ENCODE peak calls at places on chromosomes 5 and 9, in nine cellular contexts. D is substantia nigra; O is activated T-cell treated with anti-CD3 and anti-CD28 coated beads, Interleukin-2, amount 50 U/mL, for 72 hours; H is effector memory CD4-positive, alpha-beta T cell; B is ELF-1; K is AG09319; U is T-helper 2 cell; J is posterior vena cava; E is Right ventricle myocardium superior. Q is an unnamed sample.

GRCh38 chr5:25570067-25570583 is 925.3 kb upstream of the CDH10 start:
- DNase-seq in U (no peak), H (no peak), J (no peak), O (no peak), D (no peak), E (no peak), K (no peak), B (peak; percentile 46), Q (no peak)

GRCh38 chr5:138824516-138824915 is 50.6 kb downstream of the LRRTM2 start:
- DNase-seq in U (no peak), J (no peak), B (no peak), E (no peak), O (no peak), D (no peak), K (no peak), H (no peak), Q (no peak)

GRCh38 chr5:17727212-17727611 is 93.0 kb downstream of the TAF11L14 start:
- DNase-seq in J (no peak), K (no peak), E (no peak), D (no peak), O (no peak), B (no peak), U (no peak), H (no peak), Q (no peak)

GRCh38 chr5:178471666-178472065 is 118.5 kb downstream of the COL23A1 start:
- DNase-seq in B (peak; percentile 28), U (no peak), O (no peak), E (no peak), H (no peak), D (no peak), J (no peak), K (no peak), Q (no peak)

GRCh38 chr9:137252555-137253506 is 1.7 kb downstream of the STPG3 start:
- DNase-seq in K (no peak), E (no peak), J (no peak), D (no peak), H (no peak), O (no peak), U (no peak), B (peak; percentile 39), Q (no peak)

GRCh38 chr5:141694479-141694878 is 12.4 kb upstream of the ARAP3 start:
- DNase-seq in E (no peak), K (no peak), D (no peak), U (no peak), B (no peak), O (no peak), J (no peak), H (no peak), Q (no peak)

GRCh38 chr5:62043289-62044274 is 262.4 kb upstream of the KIF2A start:
- DNase-seq in U (no peak), B (peak; percentile 67), O (no peak), J (no peak), E (no peak), H (no peak), K (no peak), D (no peak), Q (no peak)

GRCh38 chr9:30075451-30076199 is 2308.8 kb upstream of the ACO1 start:
- DNase-seq in H (peak; percentile 3), U (no peak), B (peak; percentile 4), O (peak; percentile 35), D (no peak), J (no peak), K (no peak), E (no peak), Q (peak; percentile 59)

GRCh38 chr5:123080215-123080614 is 8.8 kb upstream of the PRDM6 start:
- DNase-seq in J (no peak), U (no peak), O (no peak), B (no peak), K (no peak), H (no peak), D (no peak), E (no peak), Q (no peak)

GRCh38 chr9:108271236-108271635 is 584.5 kb downstream of the ACTL7B start:
- DNase-seq in O (no peak), E (no peak), H (no peak), B (no peak), J (no peak), U (no peak), K (no peak), D (no peak), Q (no peak)

GRCh38 chr9:137194388-137194787 is 5.9 kb downstream of the SSNA1 start:
- DNase-seq in E (peak; percentile 88), B (no peak), K (no peak), H (no peak), J (no peak), D (peak; percentile 56), U (no peak), O (no peak), Q (no peak)

GRCh38 chr9:12739014-12739413 is 35.8 kb upstream of the LURAP1L start:
- DNase-seq in O (no peak), K (no peak), B (no peak), D (no peak), U (no peak), E (no peak), H (no peak), J (no peak), Q (no peak)

GRCh38 chr5:136195971-136196577 is 3.1 kb upstream of the SMIM32 start:
- DNase-seq in O (no peak), U (no peak), J (no peak), H (no peak), D (no peak), K (no peak), B (no peak), E (no peak), Q (no peak)

GRCh38 chr9:18799420-18799819 is 233.6 kb downstream of the SAXO1 start:
- DNase-seq in E (no peak), K (no peak), U (no peak), J (no peak), D (no peak), B (no peak), O (no peak), H (no peak), Q (no peak)

GRCh38 chr5:176870110-176870591 is 29.0 kb downstream of the HK3 start:
- DNase-seq in K (no peak), J (no peak), O (no peak), U (no peak), D (no peak), E (no peak), H (no peak), B (peak; percentile 85), Q (no peak)

Q was measured in activated naive CD8-positive, alpha-beta T cell treated with anti-CD3 and anti-CD28 coated beads for 36 hours.